ENCODE peak calls at places on chromosomes 2 and 18, in eight cellular contexts. X is PC-3, H is esophagus squamous epithelium, U is foreskin keratinocyte, Z is IMR-90, A is bronchial epithelial cell, C is astrocyte of the spinal cord, F is uterus. Q is an unnamed sample.

GRCh38 chr2:174902491-174903242 is 102.5 kb downstream of the CHN1 start:
- DNase-seq in X (no peak), H (no peak), U (no peak), Z (no peak), A (no peak), C (no peak), F (no peak), Q (no peak)

GRCh38 chr18:37524546-37525301 is 40.9 kb downstream of the CELF4 start:
- DNase-seq in X (no peak), H (no peak), U (no peak), Z (no peak), A (no peak), C (no peak), F (no peak), Q (peak)

GRCh38 chr2:200136655-200137054 is 169.8 kb upstream of the SPATS2L start:
- DNase-seq in X (no peak), H (no peak), U (no peak), Z (no peak), A (no peak), C (no peak), F (no peak), Q (no peak)

GRCh38 chr2:27667439-27667838 is 3.8 kb downstream of the SLC4A1AP start:
- DNase-seq in X (no peak), H (no peak), U (no peak), Z (no peak), A (no peak), C (no peak), F (no peak), Q (no peak)

GRCh38 chr2:204533629-204534370 is 11.5 kb upstream of the PARD3B start:
- DNase-seq in X (peak), H (no peak), U (peak), Z (peak), A (peak), C (peak), F (no peak), Q (no peak)

GRCh38 chr18:43869451-43870008 is 592.2 kb upstream of the SYT4 start:
- DNase-seq in X (no peak), H (no peak), U (no peak), Z (peak), A (no peak), C (peak), F (no peak), Q (no peak)

GRCh38 chr18:76993085-76993382 is 139.5 kb downstream of the MBP start:
- DNase-seq in X (no peak), H (no peak), U (no peak), Z (no peak), A (no peak), C (no peak), F (no peak), Q (no peak)

GRCh38 chr2:132598536-132598935 is 71.5 kb downstream of the LYPD1 start:
- DNase-seq in X (no peak), H (no peak), U (no peak), Z (no peak), A (no peak), C (no peak), F (no peak), Q (no peak)

GRCh38 chr2:209495855-209496585 is 72.2 kb downstream of the MAP2 start:
- DNase-seq in X (peak), H (no peak), U (peak), Z (peak), A (peak), C (peak), F (no peak), Q (no peak)

GRCh38 chr2:23351388-23352141 is 33.4 kb upstream of the KLHL29 start:
- DNase-seq in X (peak), H (no peak), U (peak), Z (peak), A (peak), C (peak), F (peak), Q (peak)

GRCh38 chr2:34570266-34570872 is 971.3 kb upstream of the FAM98A start:
- DNase-seq in X (peak), H (no peak), U (peak), Z (no peak), A (peak), C (no peak), F (no peak), Q (peak)

GRCh38 chr2:137873860-137874259 is 90.4 kb upstream of the HNMT start:
- DNase-seq in X (no peak), H (no peak), U (no peak), Z (no peak), A (no peak), C (no peak), F (no peak), Q (no peak)

GRCh38 chr2:25159947-25160346 is 8.4 kb downstream of the POMC start:
- DNase-seq in X (no peak), H (no peak), U (no peak), Z (peak), A (no peak), C (no peak), F (no peak), Q (peak)

GRCh38 chr2:130351495-130352125 is 4.2 kb upstream of the PTPN18 start:
- DNase-seq in X (no peak), H (no peak), U (no peak), Z (no peak), A (no peak), C (no peak), F (no peak), Q (no peak)

GRCh38 chr18:76274470-76275289 is 220.4 kb downstream of the ZNF516 start:
- DNase-seq in X (peak), H (no peak), U (no peak), Z (no peak), A (no peak), C (no peak), F (no peak), Q (peak)

GRCh38 chr2:191976436-191976835 is 129.5 kb upstream of the CAVIN2 start:
- DNase-seq in X (no peak), H (no peak), U (no peak), Z (peak), A (no peak), C (peak), F (no peak), Q (no peak)

GRCh38 chr2:199940373-199940772 is 14.9 kb downstream of the TYW5 start:
- DNase-seq in X (peak), H (no peak), U (no peak), Z (peak), A (peak), C (peak), F (no peak), Q (no peak)

GRCh38 chr18:60044290-60045006 is 144.7 kb downstream of the PMAIP1 start:
- DNase-seq in X (peak), H (no peak), U (peak), Z (peak), A (peak), C (peak), F (no peak), Q (no peak)

GRCh38 chr2:181753686-181754085 is 73.4 kb upstream of the NEUROD1 start:
- DNase-seq in X (no peak), H (no peak), U (no peak), Z (no peak), A (no peak), C (no peak), F (no peak), Q (no peak)

DNA sequence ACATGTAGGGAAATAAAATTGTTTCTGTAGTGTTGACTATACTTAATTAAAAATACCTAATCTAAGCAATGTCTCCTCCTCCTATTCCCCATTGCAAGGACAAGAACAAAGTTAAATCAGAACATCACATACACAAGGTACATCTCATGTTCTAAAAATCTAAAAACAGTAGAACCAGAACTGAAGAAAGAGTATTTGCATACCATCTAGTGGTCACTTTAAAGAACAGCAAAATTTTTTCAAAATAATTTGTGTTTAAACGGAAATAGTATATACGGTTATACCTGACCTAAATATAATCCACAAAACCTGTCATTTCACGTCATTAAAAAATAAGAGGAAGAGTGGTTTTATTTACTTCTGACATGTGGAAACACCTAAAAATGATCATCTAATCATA is 294.3 kb upstream of the KCNH7 start:
- DNase-seq in X (peak), H (no peak), U (peak), Z (peak), A (peak), C (peak), F (no peak), Q (no peak)
- TF ChIP-seq CTCF in X (peak), H (no peak), U (peak), Z (peak), A (peak), C (peak), F (no peak), Q (peak)

GRCh38 chr18:13199169-13199568 is 19.4 kb upstream of the LDLRAD4 start:
- DNase-seq in X (no peak), H (no peak), U (no peak), Z (no peak), A (no peak), C (no peak), F (no peak), Q (no peak)

GRCh38 chr18:13198701-13199100 is 19.9 kb upstream of the LDLRAD4 start:
- DNase-seq in X (no peak), H (no peak), U (no peak), Z (no peak), A (no peak), C (no peak), F (no peak), Q (no peak)

GRCh38 chr18:13191779-13192178 is 26.8 kb upstream of the LDLRAD4 start:
- DNase-seq in X (no peak), H (no peak), U (no peak), Z (no peak), A (no peak), C (peak), F (no peak), Q (no peak)

GRCh38 chr18:13192970-13193369 is 25.6 kb upstream of the LDLRAD4 start:
- DNase-seq in X (no peak), H (no peak), U (no peak), Z (no peak), A (no peak), C (no peak), F (no peak), Q (no peak)

DNA sequence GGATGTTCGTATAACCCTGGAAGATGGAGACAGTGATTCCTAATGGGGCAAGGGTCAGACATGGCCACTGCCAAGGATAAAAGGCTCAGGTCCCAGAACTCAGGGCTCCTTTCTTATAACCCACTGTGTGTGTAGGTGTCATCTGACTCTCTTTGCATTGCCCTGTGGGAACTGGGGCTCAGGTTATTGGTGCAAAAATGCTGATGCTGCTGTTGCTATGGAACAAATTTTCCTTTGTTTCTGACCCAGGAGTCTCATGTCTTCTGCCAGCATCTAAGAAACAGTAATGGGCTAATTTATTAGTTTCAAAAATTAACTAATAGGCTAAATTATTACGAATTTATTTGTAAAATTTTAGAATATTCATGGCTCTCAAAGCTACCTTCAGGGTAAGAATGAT is 24.3 kb upstream of the LDLRAD4 start:
- DNase-seq in X (no peak), H (no peak), U (no peak), Z (no peak), A (no peak), C (no peak), F (no peak), Q (no peak)
- TF ChIP-seq CTCF in X (no peak), H (no peak), U (no peak), Z (no peak), A (no peak), C (no peak), F (no peak), Q (no peak)

GRCh38 chr2:134410831-134411231 is 157.0 kb downstream of the MGAT5 start:
- DNase-seq in X (no peak), H (no peak), U (no peak), Z (peak), A (no peak), C (no peak), F (no peak), Q (no peak)

GRCh38 chr2:134413430-134413829 is 159.6 kb downstream of the MGAT5 start:
- DNase-seq in X (no peak), H (no peak), U (no peak), Z (peak), A (no peak), C (no peak), F (no peak), Q (no peak)

GRCh38 chr2:134412639-134412999 is 158.7 kb downstream of the MGAT5 start:
- DNase-seq in X (no peak), H (no peak), U (no peak), Z (no peak), A (no peak), C (no peak), F (no peak), Q (peak)

GRCh38 chr2:134411279-134411827 is 157.5 kb downstream of the MGAT5 start:
- DNase-seq in X (no peak), H (no peak), U (no peak), Z (no peak), A (no peak), C (no peak), F (no peak), Q (no peak)

GRCh38 chr2:134411828-134412638 is 158.2 kb downstream of the MGAT5 start:
- DNase-seq in X (peak), H (peak), U (peak), Z (peak), A (peak), C (peak), F (peak), Q (peak)
- TF ChIP-seq CTCF in X (peak), H (no peak), U (peak), Z (peak), A (peak), C (peak), F (peak), Q (peak)

DNA sequence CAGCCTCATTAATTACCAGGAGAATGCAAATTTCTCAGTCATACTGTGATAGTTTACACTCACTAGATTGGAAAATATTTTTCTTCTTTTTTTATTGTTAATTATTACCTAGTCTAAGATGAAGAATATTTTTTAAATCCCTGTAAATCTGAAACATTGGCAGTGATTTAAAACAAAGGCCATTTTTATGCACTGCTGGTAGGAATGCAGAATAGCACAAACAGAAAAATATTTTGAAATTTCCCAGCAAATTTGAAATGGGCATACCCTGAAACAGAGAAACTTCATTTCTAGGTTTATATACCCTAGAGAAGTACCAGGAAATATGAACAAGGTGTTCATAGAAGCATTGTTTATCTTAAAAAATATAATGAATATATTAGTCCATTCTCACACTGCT is 31.0 kb downstream of the DYNAP start:
- DNase-seq in X (no peak), H (no peak), U (no peak), Z (no peak), A (no peak), C (no peak), F (no peak), Q (no peak)
- TF ChIP-seq CTCF in X (peak), H (no peak), U (no peak), Z (peak), A (no peak), C (peak), F (no peak), Q (peak)

GRCh38 chr2:38464971-38465788 is 88.1 kb upstream of the ATL2 start:
- DNase-seq in X (no peak), H (no peak), U (no peak), Z (no peak), A (no peak), C (no peak), F (no peak), Q (no peak)

GRCh38 chr2:38466849-38467767 is 90.0 kb upstream of the ATL2 start:
- DNase-seq in X (no peak), H (no peak), U (no peak), Z (peak), A (no peak), C (no peak), F (peak), Q (no peak)

GRCh38 chr2:38463752-38464151 is 86.7 kb upstream of the ATL2 start:
- DNase-seq in X (no peak), H (no peak), U (no peak), Z (no peak), A (no peak), C (no peak), F (no peak), Q (no peak)

GRCh38 chr2:38466409-38466808 is 89.3 kb upstream of the ATL2 start:
- DNase-seq in X (no peak), H (no peak), U (no peak), Z (no peak), A (no peak), C (no peak), F (no peak), Q (no peak)

GRCh38 chr2:38465789-38466127 is 88.7 kb upstream of the ATL2 start:
- DNase-seq in X (peak), H (no peak), U (no peak), Z (peak), A (peak), C (peak), F (no peak), Q (no peak)
- TF ChIP-seq CTCF in X (peak), H (no peak), U (peak), Z (peak), A (peak), C (peak), F (peak), Q (peak)

DNA sequence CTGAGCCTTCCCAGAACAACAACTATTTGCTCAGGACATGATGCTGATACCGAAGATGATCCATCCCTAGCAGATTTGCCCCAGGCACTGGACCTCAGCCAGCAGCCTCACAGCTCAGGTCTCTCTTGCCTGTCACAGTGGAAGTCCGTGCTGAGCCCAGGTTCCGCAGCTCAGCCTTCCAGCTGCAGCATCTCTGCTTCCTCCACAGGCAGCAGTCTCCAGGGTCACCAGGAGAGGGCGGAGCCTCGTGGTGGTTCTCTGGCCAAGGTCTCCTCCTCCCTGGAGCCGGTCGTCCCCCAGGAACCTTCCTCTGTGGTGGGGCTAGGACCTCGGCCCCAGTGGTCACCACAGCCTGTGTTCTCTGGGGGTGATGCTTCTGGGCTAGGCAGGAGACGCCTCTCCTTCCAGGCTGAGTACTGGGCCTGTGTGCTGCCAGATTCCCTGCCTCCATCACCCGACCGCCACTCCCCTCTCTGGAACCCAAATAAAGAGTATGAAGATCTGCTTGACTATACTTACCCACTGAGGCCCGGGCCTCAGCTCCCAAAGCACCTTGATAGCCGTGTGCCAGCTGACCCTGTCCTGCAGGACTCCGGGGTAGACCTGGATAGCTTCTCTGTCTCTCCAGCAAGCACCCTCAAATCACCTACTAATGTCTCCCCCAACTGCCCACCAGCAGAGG is 15.4 kb downstream of the CEP68 start:
- DNase-seq in X (peak), H (no peak), U (peak), Z (no peak), A (peak), C (no peak), F (no peak), Q (no peak)
- TF ChIP-seq CTCF in X (peak), H (no peak), U (peak), Z (peak), A (peak), C (peak), F (no peak), Q (peak)

GRCh38 chr2:225495706-225496105 is 96.2 kb downstream of the NYAP2 start:
- DNase-seq in X (no peak), H (no peak), U (no peak), Z (no peak), A (no peak), C (no peak), F (no peak), Q (no peak)
- TF ChIP-seq CTCF in X (no peak), H (no peak), U (no peak), Z (no peak), A (no peak), C (no peak), F (no peak), Q (no peak)

GRCh38 chr2:128724547-128724946 is 405.9 kb upstream of the HS6ST1 start:
- DNase-seq in X (no peak), H (no peak), U (no peak), Z (no peak), A (no peak), C (no peak), F (no peak), Q (no peak)

GRCh38 chr2:128716371-128716770 is 397.7 kb upstream of the HS6ST1 start:
- DNase-seq in X (no peak), H (no peak), U (no peak), Z (no peak), A (no peak), C (no peak), F (no peak), Q (no peak)

GRCh38 chr2:128717758-128718710 is 399.4 kb upstream of the HS6ST1 start:
- DNase-seq in X (no peak), H (no peak), U (no peak), Z (no peak), A (no peak), C (no peak), F (no peak), Q (no peak)

GRCh38 chr2:128722469-128722868 is 403.8 kb upstream of the HS6ST1 start:
- DNase-seq in X (no peak), H (no peak), U (peak), Z (no peak), A (no peak), C (no peak), F (no peak), Q (no peak)

DNA sequence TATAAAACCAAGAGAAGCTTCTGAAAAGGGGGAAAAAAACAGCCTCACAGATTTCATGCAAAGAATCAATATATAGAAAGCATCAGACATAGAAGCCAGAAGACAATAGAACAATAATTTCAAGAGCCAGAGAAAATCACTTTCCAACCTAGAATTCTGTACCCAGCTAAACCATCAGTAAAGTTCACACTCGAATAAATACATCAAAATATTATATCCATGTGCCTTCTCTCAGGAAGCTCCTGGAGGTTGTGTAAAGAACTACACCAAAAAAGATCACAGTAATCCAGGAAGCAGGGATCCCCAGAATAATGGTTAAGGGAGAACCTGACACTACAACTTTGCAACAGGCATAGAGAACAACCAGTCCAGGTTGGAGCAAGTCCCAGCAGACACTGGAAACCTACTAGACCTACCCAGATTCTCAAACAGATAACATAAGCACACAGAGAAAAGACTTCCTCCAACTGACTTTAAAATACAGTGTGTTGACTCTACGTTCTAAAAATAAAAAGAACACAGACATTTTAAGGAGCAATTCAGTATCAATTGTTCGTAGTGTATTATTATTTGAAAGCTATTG is 401.9 kb upstream of the HS6ST1 start:
- DNase-seq in X (peak), H (no peak), U (no peak), Z (no peak), A (no peak), C (no peak), F (no peak), Q (no peak)
- TF ChIP-seq CTCF in X (no peak), H (no peak), U (peak), Z (peak), A (no peak), C (no peak), F (no peak), Q (peak)

GRCh38 chr2:59276033-59276432 is 1034.9 kb upstream of the FANCL start:
- DNase-seq in X (no peak), H (no peak), U (no peak), Z (no peak), A (no peak), C (no peak), F (no peak), Q (no peak)
- TF ChIP-seq CTCF in X (peak), H (no peak), U (peak), Z (peak), A (peak), C (peak), F (no peak), Q (peak)